ENCODE peak calls at places on chromosomes 12 and 14, in five cellular contexts. J is keratinocyte; K is fibroblast of lung; M is CD4-positive, alpha-beta T cell; A is AG04450. D is an unnamed sample.

GRCh38 chr14:105497671-105498429 is 6.8 kb downstream of the TEDC1 start:
- DNase-seq in M (no peak), J (no peak), A (no peak), K (no peak), D (no peak)

GRCh38 chr14:101500061-101500460 is 61.2 kb upstream of the DIO3 start:
- DNase-seq in M (no peak), J (no peak), A (no peak), K (no peak), D (no peak)

GRCh38 chr12:87816186-87816585 is 213.0 kb downstream of the C12orf50 start:
- DNase-seq in K (peak; percentile 71), A (no peak), M (no peak), J (no peak), D (no peak)

GRCh38 chr14:100362311-100362927 is 39.3 kb downstream of the SLC25A47 start:
- DNase-seq in M (no peak), J (no peak), K (peak; percentile 54), A (peak; percentile 46), D (no peak)

GRCh38 chr12:18811268-18811667 is 73.3 kb downstream of the CAPZA3 start:
- DNase-seq in J (no peak), K (peak; percentile 55), A (no peak), M (no peak), D (no peak)

GRCh38 chr12:47029903-47030302 is 49.5 kb upstream of the PCED1B start:
- DNase-seq in K (no peak), J (no peak), A (no peak), M (no peak), D (no peak)

GRCh38 chr14:74348735-74349463 is 628 bp downstream of the VRTN start:
- DNase-seq in M (no peak), A (no peak), K (no peak), J (no peak), D (no peak)

GRCh38 chr12:121796855-121797751 is 3.6 kb upstream of the RHOF start:
- DNase-seq in J (no peak), K (peak; percentile 89), M (no peak), A (no peak), D (peak; percentile 96)

GRCh38 chr14:21039059-21039422 is 3.1 kb upstream of the RNASE7 start:
- DNase-seq in M (no peak), K (peak; percentile 70), A (peak; percentile 23), J (no peak), D (no peak)

GRCh38 chr12:79206871-79207270 is 342.3 kb downstream of the SYT1 start:
- DNase-seq in K (no peak), J (no peak), M (no peak), A (no peak), D (no peak)

GRCh38 chr12:79547044-79547734 is 143.6 kb downstream of the PAWR start:
- DNase-seq in K (no peak), J (peak; percentile 96), M (no peak), A (no peak), D (peak; percentile 93)

GRCh38 chr12:22310712-22311111 is 23.8 kb downstream of the ST8SIA1 start:
- DNase-seq in K (peak; percentile 17), A (no peak), M (no peak), J (no peak), D (no peak)

GRCh38 chr12:46376579-46376978 is 4.0 kb upstream of the SLC38A2 start:
- DNase-seq in M (no peak), A (no peak), J (no peak), K (no peak), D (no peak)

GRCh38 chr14:75927564-75928087 is 54.2 kb downstream of the TGFB3 start:
- DNase-seq in M (no peak), J (no peak), K (no peak), A (no peak), D (no peak)

GRCh38 chr12:57896437-57897201 is 44.7 kb upstream of the ATP23 start:
- DNase-seq in M (no peak), A (peak; percentile 37), J (no peak), K (peak; percentile 86), D (peak; percentile 59)

GRCh38 chr14:94542111-94542810 is 19.0 kb upstream of the SERPINA4 start:
- DNase-seq in K (no peak), A (no peak), J (peak; percentile 69), M (no peak), D (no peak)

GRCh38 chr14:26200675-26201074 is 397.2 kb downstream of the NOVA1 start:
- DNase-seq in K (peak; percentile 9), M (no peak), A (no peak), J (no peak), D (no peak)

GRCh38 chr12:116880817-116881324 is 370 bp downstream of the HRK start:
- DNase-seq in A (no peak), J (no peak), K (peak; percentile 18), M (no peak), D (peak; percentile 54)

GRCh38 chr14:99230271-99231141 is 41.5 kb downstream of the BCL11B start:
- DNase-seq in A (no peak), M (peak; percentile 62), K (no peak), J (no peak), D (no peak)

GRCh38 chr12:23760495-23760894 is 189.0 kb downstream of the SOX5 start:
- DNase-seq in M (no peak), J (no peak), K (no peak), A (no peak), D (no peak)

GRCh38 chr14:76396714-76397187 is 20.8 kb downstream of the ESRRB start:
- DNase-seq in K (no peak), A (no peak), J (no peak), M (no peak), D (no peak)

GRCh38 chr12:2382391-2383155 is 329.8 kb downstream of the CACNA1C start:
- DNase-seq in A (no peak), M (no peak), K (peak; percentile 20), J (no peak), D (no peak)

GRCh38 chr14:28264306-28264705 is 502.3 kb upstream of the FOXG1 start:
- DNase-seq in J (no peak), A (no peak), K (no peak), M (no peak), D (no peak)

GRCh38 chr14:84403585-84403984 is 1126.4 kb upstream of the FLRT2 start:
- DNase-seq in A (no peak), K (no peak), M (no peak), J (no peak), D (no peak)

GRCh38 chr12:52205584-52206308 is 13.9 kb upstream of the KRT80 start:
- DNase-seq in K (no peak), M (no peak), J (no peak), A (no peak), D (no peak)

GRCh38 chr12:52147983-52148540 is 43.8 kb downstream of the KRT80 start:
- DNase-seq in A (no peak), M (no peak), J (peak; percentile 68), K (no peak), D (no peak)

GRCh38 chr12:83010169-83010804 is 323.6 kb downstream of the TMTC2 start:
- DNase-seq in J (no peak), K (no peak), A (no peak), M (no peak), D (no peak)

GRCh38 chr12:83003026-83003425 is 316.3 kb downstream of the TMTC2 start:
- DNase-seq in M (no peak), K (no peak), J (no peak), A (no peak), D (no peak)

GRCh38 chr12:83008703-83009102 is 322.0 kb downstream of the TMTC2 start:
- DNase-seq in A (no peak), K (no peak), M (no peak), J (no peak), D (no peak)

GRCh38 chr12:83005534-83006197 is 319.0 kb downstream of the TMTC2 start:
- DNase-seq in A (no peak), M (no peak), K (no peak), J (no peak), D (no peak)
- H3K9me3 ChIP-seq in A (no peaks in the 10 kb centered on the region), M (peaks cover 14% of the 10 kb centered on the region), K (no peaks in the 10 kb centered on the region), J (no peaks in the 10 kb centered on the region), D (peaks cover 6% of the 10 kb centered on the region)

GRCh38 chr12:14188761-14189160 is 176.7 kb upstream of the ATF7IP start:
- DNase-seq in A (no peak), K (no peak), M (no peak), J (no peak), D (no peak)

GRCh38 chr12:14190694-14191093 is 174.8 kb upstream of the ATF7IP start:
- DNase-seq in J (no peak), M (no peak), K (no peak), A (no peak), D (no peak)

GRCh38 chr12:14185441-14186192 is 179.9 kb upstream of the ATF7IP start:
- DNase-seq in A (peak; percentile 2), K (peak; percentile 37), J (no peak), M (no peak), D (peak; percentile 68)

GRCh38 chr12:14187966-14188365 is 177.5 kb upstream of the ATF7IP start:
- DNase-seq in A (no peak), J (no peak), M (no peak), K (no peak), D (no peak)

DNA sequence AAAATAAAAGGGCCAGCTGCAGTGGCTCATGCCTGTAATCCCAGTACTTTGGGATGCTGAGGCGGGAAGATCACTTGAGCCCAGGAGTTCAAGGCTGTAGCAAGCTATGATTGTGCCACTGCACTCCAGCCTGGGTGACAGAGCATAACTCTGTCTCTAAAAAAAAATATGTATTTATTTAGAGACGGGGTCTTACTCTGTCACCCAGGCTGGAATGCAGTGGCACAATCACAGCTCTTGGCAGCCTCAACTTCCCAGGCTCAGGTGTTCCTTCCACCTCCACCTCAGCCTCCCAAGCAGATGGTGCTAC is 179.3 kb upstream of the ATF7IP start:
- DNase-seq in M (no peak), J (no peak), K (no peak), A (no peak), D (no peak)
- TF ChIP-seq CTCF in M (no peak), J (no peak), K (no peak), A (no peak), D (no peak)

DNA sequence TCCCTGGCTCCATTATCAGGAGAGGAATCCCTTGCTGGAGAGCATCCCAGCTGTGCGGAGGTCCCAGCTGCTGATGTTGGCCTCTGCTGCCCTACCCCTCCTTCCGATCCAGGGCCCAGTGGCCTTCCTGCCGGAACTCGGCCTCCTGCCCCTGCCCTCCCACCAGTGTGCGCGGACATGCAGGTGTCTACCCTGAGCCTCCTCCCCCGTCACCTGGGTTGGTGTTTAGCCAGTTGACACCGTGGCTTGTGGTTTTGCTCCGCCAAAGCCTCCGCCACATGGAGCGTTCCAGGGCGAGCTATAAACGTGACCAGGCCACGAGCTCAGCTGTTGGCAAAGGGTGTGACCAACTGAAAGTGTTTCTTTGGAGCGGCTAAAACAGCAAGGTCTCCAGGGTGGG is 1104.3 kb downstream of the BCL11B start:
- DNase-seq in M (no peak), A (no peak), K (no peak), J (no peak), D (no peak)
- H3K9me3 ChIP-seq in M (no peaks in the 10 kb centered on the region), A (peaks cover 65% of the 10 kb centered on the region), K (no peaks in the 10 kb centered on the region), J (no peaks in the 10 kb centered on the region), D (no peaks in the 10 kb centered on the region)

GRCh38 chr12:104566244-104566993 is 109.7 kb downstream of the CHST11 start:
- DNase-seq in M (no peak), A (no peak), J (no peak), K (no peak), D (no peak)
- TF ChIP-seq CTCF in M (no peak), A (no peak), J (no peak), K (no peak), D (no peak)